ENCODE peak calls at places on chromosomes 6 and 20, in eight cellular contexts. D, L, G, A, H, F, W and I are unnamed samples.

GRCh38 chr20:10636326-10636818 is 37.4 kb downstream of the JAG1 start:
- DNase-seq in D (no peak), L (no peak), G (no peak), A (no peak), H (no peak), F (no peak), W (no peak), I (no peak)

GRCh38 chr20:57711826-57712225 is 2.0 kb upstream of the PMEPA1 start:
- DNase-seq in D (no peak), L (no peak), G (no peak), A (no peak), H (no peak), F (no peak), W (no peak), I (no peak)

GRCh38 chr20:34713194-34713943 is 9.2 kb downstream of the TP53INP2 start:
- DNase-seq in D (no peak), L (peak; percentile 57), G (peak; percentile 96), A (peak; percentile 67), H (peak; percentile 64), F (no peak), W (peak; percentile 45), I (no peak)

GRCh38 chr6:3239110-3239830 is 11.8 kb upstream of the TUBB2B start:
- DNase-seq in D (no peak), L (no peak), G (no peak), A (peak; percentile 49), H (peak; percentile 63), F (no peak), W (no peak), I (no peak)

GRCh38 chr6:38346291-38347079 is 293.2 kb downstream of the BTBD9 start:
- DNase-seq in D (no peak), L (no peak), G (no peak), A (no peak), H (no peak), F (no peak), W (no peak), I (no peak)

GRCh38 chr6:13355043-13355945 is 27.0 kb upstream of the TBC1D7 start:
- DNase-seq in D (no peak), L (peak; percentile 66), G (peak; percentile 83), A (peak; percentile 35), H (no peak), F (no peak), W (no peak), I (no peak)

GRCh38 chr6:168208854-168209253 is 110.7 kb downstream of the DACT2 start:
- DNase-seq in D (no peak), L (no peak), G (peak; percentile 21), A (no peak), H (no peak), F (no peak), W (no peak), I (no peak)

GRCh38 chr6:142899101-142899760 is 45.7 kb downstream of the HIVEP2 start:
- DNase-seq in D (no peak), L (no peak), G (no peak), A (no peak), H (no peak), F (no peak), W (no peak), I (no peak)

GRCh38 chr6:1609662-1610496 is at the start of gene FOXC1:
- DNase-seq in D (peak; percentile 89), L (no peak), G (no peak), A (peak; percentile 83), H (peak; percentile 90), F (peak; percentile 88), W (peak; percentile 81), I (no peak)

GRCh38 chr20:45985573-45985972 is 13.6 kb upstream of the ZNF335 start:
- DNase-seq in D (no peak), L (no peak), G (peak; percentile 55), A (no peak), H (no peak), F (no peak), W (no peak), I (no peak)

GRCh38 chr6:42301986-42302385 is 84.3 kb upstream of the MRPS10 start:
- DNase-seq in D (no peak), L (no peak), G (no peak), A (no peak), H (no peak), F (no peak), W (no peak), I (no peak)

GRCh38 chr20:11882651-11883050 is 35.0 kb upstream of the BTBD3 start:
- DNase-seq in D (no peak), L (no peak), G (no peak), A (no peak), H (no peak), F (no peak), W (no peak), I (no peak)

GRCh38 chr20:24673678-24674570 is 204.5 kb downstream of the SYNDIG1 start:
- DNase-seq in D (no peak), L (no peak), G (no peak), A (no peak), H (no peak), F (no peak), W (no peak), I (no peak)

GRCh38 chr6:131948692-131949614 is 2.2 kb downstream of the CCN2 start:
- DNase-seq in D (no peak), L (no peak), G (no peak), A (no peak), H (no peak), F (no peak), W (peak; percentile 58), I (no peak)

GRCh38 chr6:42137192-42137753 is 5.1 kb downstream of the C6orf132 start:
- DNase-seq in D (no peak), L (no peak), G (no peak), A (no peak), H (no peak), F (no peak), W (no peak), I (no peak)

GRCh38 chr6:16343593-16343992 is 105.2 kb downstream of the GMPR start:
- DNase-seq in D (no peak), L (no peak), G (no peak), A (no peak), H (no peak), F (no peak), W (no peak), I (no peak)

GRCh38 chr6:44117397-44118128 is 9.7 kb downstream of the MRPL14 start:
- DNase-seq in D (no peak), L (no peak), G (no peak), A (no peak), H (no peak), F (no peak), W (no peak), I (no peak)

GRCh38 chr6:79307321-79308036 is 73.0 kb upstream of the HMGN3 start:
- DNase-seq in D (no peak), L (no peak), G (no peak), A (no peak), H (no peak), F (no peak), W (no peak), I (no peak)

GRCh38 chr6:150977276-150977675 is 111.8 kb downstream of the MTHFD1L start:
- DNase-seq in D (no peak), L (no peak), G (no peak), A (no peak), H (no peak), F (no peak), W (no peak), I (no peak)

GRCh38 chr6:140185991-140186390 is 811.5 kb upstream of the CITED2 start:
- DNase-seq in D (no peak), L (no peak), G (no peak), A (no peak), H (no peak), F (no peak), W (no peak), I (no peak)
- H3K9me3 ChIP-seq in D (no peaks in the 10 kb centered on the region), L (no peaks in the 10 kb centered on the region), G (peaks cover 24% of the 10 kb centered on the region), A (no peaks in the 10 kb centered on the region), H (no peaks in the 10 kb centered on the region), F (no peaks in the 10 kb centered on the region), W (no peaks in the 10 kb centered on the region), I (no peaks in the 10 kb centered on the region)

GRCh38 chr6:26660096-26660425 is 515 bp upstream of the ZNF322 start:
- DNase-seq in D (no peak), L (no peak), G (peak; percentile 63), A (no peak), H (peak; percentile 40), F (no peak), W (no peak), I (no peak)

GRCh38 chr6:26657268-26657667 is 2.3 kb downstream of the ZNF322 start:
- DNase-seq in D (no peak), L (no peak), G (no peak), A (no peak), H (no peak), F (no peak), W (no peak), I (no peak)

GRCh38 chr6:26653007-26653406 is 6.5 kb downstream of the ZNF322 start:
- DNase-seq in D (no peak), L (no peak), G (no peak), A (no peak), H (no peak), F (no peak), W (no peak), I (no peak)

DNA sequence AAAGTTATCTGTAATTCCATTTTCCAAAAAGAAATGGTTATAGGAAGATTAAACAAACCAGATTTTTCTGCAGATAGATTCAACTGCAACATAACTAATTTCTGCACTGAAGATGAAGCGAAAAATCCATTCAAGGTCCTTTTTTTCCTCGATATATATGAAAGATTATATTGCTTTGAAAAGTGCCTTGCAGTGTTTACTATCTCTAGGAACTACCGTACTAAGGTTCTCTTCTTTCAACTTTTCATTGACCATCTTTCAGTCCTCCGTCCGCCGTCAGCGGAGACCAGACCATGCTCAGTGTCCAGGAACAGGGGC is 545 bp downstream of the ZNF322 start:
- DNase-seq in D (no peak), L (no peak), G (no peak), A (no peak), H (no peak), F (no peak), W (no peak), I (no peak)
- TF ChIP-seq POLR2A in D (no peak), L (no peak), G (no peak), A (no peak), H (no peak), F (no peak), W (no peak), I (no peak)

GRCh38 chr20:4242376-4242775 is 227.0 kb upstream of the RNF24 start:
- DNase-seq in D (no peak), L (no peak), G (no peak), A (no peak), H (no peak), F (no peak), W (no peak), I (no peak)
- H3K4me3 ChIP-seq in D (no peak overlapping the region), L (no peak overlapping the region), G (no peak overlapping the region), A (no peak overlapping the region), H (no peak overlapping the region), F (no peak overlapping the region), W (no peak overlapping the region), I (no peak overlapping the region)

GRCh38 chr6:155341130-155341828 is 27.0 kb upstream of the TFB1M start:
- DNase-seq in D (no peak), L (no peak), G (no peak), A (no peak), H (no peak), F (no peak), W (no peak), I (no peak)

GRCh38 chr6:155344341-155345006 is 30.2 kb upstream of the TFB1M start:
- DNase-seq in D (no peak), L (no peak), G (no peak), A (no peak), H (no peak), F (no peak), W (no peak), I (no peak)

GRCh38 chr6:155335265-155335664 is 21.0 kb upstream of the TFB1M start:
- DNase-seq in D (no peak), L (no peak), G (no peak), A (no peak), H (no peak), F (no peak), W (no peak), I (no peak)

GRCh38 chr6:155340464-155341129 is 26.3 kb upstream of the TFB1M start:
- DNase-seq in D (no peak), L (no peak), G (no peak), A (peak; percentile 16), H (no peak), F (no peak), W (no peak), I (no peak)
- H3K9me3 ChIP-seq in D (no peaks in the 10 kb centered on the region), L (peaks cover 22% of the 10 kb centered on the region), G (no peaks in the 10 kb centered on the region), A (no peaks in the 10 kb centered on the region), H (peaks cover 10% of the 10 kb centered on the region), F (no peaks in the 10 kb centered on the region), W (peaks cover 4% of the 10 kb centered on the region), I (no peaks in the 10 kb centered on the region)